ENCODE peak calls at places on chromosomes 13 and 19, in four cellular contexts. One of them, this sample, is unnamed.

GRCh38 chr19:47351545-47351944 is 2.4 kb downstream of the DHX34 start:
- DNase-seq in tibial artery: no peak
- DNase-seq in Panc1: no peak
- DNase-seq in kidney: no peak
- DNase-seq in this sample: no peak

GRCh38 chr13:107650081-107650701 is 565.1 kb downstream of the LIG4 start:
- DNase-seq in tibial artery: peak; percentile 20
- DNase-seq in Panc1: peak; percentile 20
- DNase-seq in kidney: peak; percentile 58
- DNase-seq in this sample: no peak

GRCh38 chr13:109100705-109101104 is 471.3 kb downstream of the MYO16 start:
- DNase-seq in tibial artery: no peak
- DNase-seq in Panc1: no peak
- DNase-seq in kidney: no peak
- DNase-seq in this sample: no peak

GRCh38 chr13:100138859-100139491 is 50.1 kb downstream of the PCCA start:
- DNase-seq in tibial artery: no peak
- DNase-seq in Panc1: no peak
- DNase-seq in kidney: no peak
- DNase-seq in this sample: no peak

GRCh38 chr19:39126593-39127187 is 1.1 kb downstream of the PAK4 start:
- DNase-seq in tibial artery: peak; percentile 34
- DNase-seq in Panc1: no peak
- DNase-seq in kidney: no peak
- DNase-seq in this sample: no peak

GRCh38 chr13:22506286-22506685 is 674.5 kb upstream of the SGCG start:
- DNase-seq in tibial artery: no peak
- DNase-seq in Panc1: no peak
- DNase-seq in kidney: no peak
- DNase-seq in this sample: no peak

GRCh38 chr19:52229524-52229923 is 39.7 kb downstream of the PPP2R1A start:
- DNase-seq in tibial artery: no peak
- DNase-seq in Panc1: no peak
- DNase-seq in kidney: no peak
- DNase-seq in this sample: no peak

GRCh38 chr13:60043262-60043661 is 120.5 kb downstream of the DIAPH3 start:
- DNase-seq in tibial artery: no peak
- DNase-seq in Panc1: no peak
- DNase-seq in kidney: no peak
- DNase-seq in this sample: no peak

GRCh38 chr13:45086484-45086883 is 33.8 kb upstream of the GTF2F2 start:
- DNase-seq in tibial artery: no peak
- DNase-seq in Panc1: no peak
- DNase-seq in kidney: no peak
- DNase-seq in this sample: no peak

GRCh38 chr13:100645382-100645781 is 29.2 kb downstream of the TMTC4 start:
- DNase-seq in tibial artery: no peak
- DNase-seq in Panc1: no peak
- DNase-seq in kidney: no peak
- DNase-seq in this sample: no peak

GRCh38 chr13:62629618-62630017 is 1214.0 kb upstream of the PCDH20 start:
- DNase-seq in tibial artery: no peak
- DNase-seq in Panc1: no peak
- DNase-seq in kidney: no peak
- DNase-seq in this sample: no peak

GRCh38 chr19:58543826-58544590 is at the start of gene TRIM28:
- DNase-seq in tibial artery: peak; percentile 98
- DNase-seq in Panc1: peak; percentile 97
- DNase-seq in kidney: peak; percentile 100
- DNase-seq in this sample: peak; percentile 95

GRCh38 chr19:21585491-21585890 is 80.1 kb downstream of the ZNF429 start:
- DNase-seq in tibial artery: no peak
- DNase-seq in Panc1: no peak
- DNase-seq in kidney: no peak
- DNase-seq in this sample: no peak

GRCh38 chr19:52898101-52898500 is 666 bp upstream of the ZNF320 start:
- DNase-seq in tibial artery: no peak
- DNase-seq in Panc1: no peak
- DNase-seq in kidney: peak; percentile 76
- DNase-seq in this sample: no peak

GRCh38 chr13:28753208-28753892 is 34.6 kb upstream of the SLC46A3 start:
- DNase-seq in tibial artery: peak; percentile 58
- DNase-seq in Panc1: peak; percentile 8
- DNase-seq in kidney: no peak
- DNase-seq in this sample: peak; percentile 43

GRCh38 chr19:19460258-19460731 is 54.8 kb downstream of the GATAD2A start:
- DNase-seq in tibial artery: no peak
- DNase-seq in Panc1: no peak
- DNase-seq in kidney: peak; percentile 70
- DNase-seq in this sample: no peak

GRCh38 chr13:42354246-42355117 is 82.5 kb downstream of the AKAP11 start:
- DNase-seq in tibial artery: no peak
- DNase-seq in Panc1: no peak
- DNase-seq in kidney: no peak
- DNase-seq in this sample: no peak

GRCh38 chr13:91148098-91148497 is 199.4 kb upstream of the MIR17HG start:
- DNase-seq in tibial artery: no peak
- DNase-seq in Panc1: no peak
- DNase-seq in kidney: no peak
- DNase-seq in this sample: no peak

GRCh38 chr13:40340368-40341085 is 325.9 kb downstream of the FOXO1 start:
- DNase-seq in tibial artery: no peak
- DNase-seq in Panc1: no peak
- DNase-seq in kidney: no peak
- DNase-seq in this sample: no peak

GRCh38 chr13:36453518-36453917 is 21.2 kb downstream of the CCNA1 start:
- DNase-seq in tibial artery: no peak
- DNase-seq in Panc1: no peak
- DNase-seq in kidney: no peak
- DNase-seq in this sample: no peak

GRCh38 chr19:32387701-32388392 is 17.7 kb upstream of the DPY19L3 start:
- DNase-seq in tibial artery: no peak
- DNase-seq in Panc1: no peak
- DNase-seq in kidney: no peak
- DNase-seq in this sample: peak; percentile 78

GRCh38 chr19:29098863-29099481 is 114.0 kb downstream of the UQCRFS1 start:
- DNase-seq in tibial artery: peak; percentile 90
- DNase-seq in Panc1: peak; percentile 15
- DNase-seq in kidney: peak; percentile 93
- DNase-seq in this sample: peak; percentile 80

GRCh38 chr13:33676045-33676699 is 141.8 kb upstream of the RFC3 start:
- DNase-seq in tibial artery: no peak
- DNase-seq in Panc1: no peak
- DNase-seq in kidney: no peak
- DNase-seq in this sample: no peak

GRCh38 chr19:40650749-40651305 is 39.6 kb downstream of the NUMBL start:
- DNase-seq in tibial artery: peak; percentile 85
- DNase-seq in Panc1: no peak
- DNase-seq in kidney: peak; percentile 37
- DNase-seq in this sample: peak; percentile 85

GRCh38 chr13:76516013-76516412 is 370.2 kb downstream of the KCTD12 start:
- DNase-seq in tibial artery: no peak
- DNase-seq in Panc1: no peak
- DNase-seq in kidney: no peak
- DNase-seq in this sample: no peak

GRCh38 chr13:33264620-33264978 is 21.0 kb downstream of the STARD13 start:
- DNase-seq in tibial artery: no peak
- DNase-seq in Panc1: no peak
- DNase-seq in kidney: no peak
- DNase-seq in this sample: no peak

GRCh38 chr13:39773833-39774232 is 118.4 kb downstream of the COG6 start:
- DNase-seq in tibial artery: no peak
- DNase-seq in Panc1: no peak
- DNase-seq in kidney: no peak
- DNase-seq in this sample: no peak

GRCh38 chr13:31274345-31274870 is 74.6 kb downstream of the B3GLCT start:
- DNase-seq in tibial artery: no peak
- DNase-seq in Panc1: no peak
- DNase-seq in kidney: no peak
- DNase-seq in this sample: no peak

GRCh38 chr13:85141425-85141824 is 657.8 kb downstream of the SLITRK6 start:
- DNase-seq in tibial artery: no peak
- DNase-seq in Panc1: no peak
- DNase-seq in kidney: no peak
- DNase-seq in this sample: no peak

GRCh38 chr19:50333737-50334617 is 4.8 kb upstream of the KCNC3 start:
- DNase-seq in tibial artery: peak; percentile 33
- DNase-seq in Panc1: no peak
- DNase-seq in kidney: peak; percentile 92
- DNase-seq in this sample: no peak

GRCh38 chr19:33612928-33613327 is 8.8 kb upstream of the CHST8 start:
- DNase-seq in tibial artery: no peak
- DNase-seq in Panc1: no peak
- DNase-seq in kidney: no peak
- DNase-seq in this sample: no peak

GRCh38 chr13:79141082-79141481 is 265.0 kb downstream of the RBM26 start:
- DNase-seq in tibial artery: no peak
- DNase-seq in Panc1: no peak
- DNase-seq in kidney: no peak
- DNase-seq in this sample: no peak

GRCh38 chr19:47032171-47032811 is 12.7 kb downstream of the NPAS1 start:
- DNase-seq in tibial artery: no peak
- DNase-seq in Panc1: no peak
- DNase-seq in kidney: peak; percentile 78
- DNase-seq in this sample: no peak

GRCh38 chr19:16637535-16637934 is 9.5 kb upstream of the MED26 start:
- DNase-seq in tibial artery: no peak
- DNase-seq in Panc1: no peak
- DNase-seq in kidney: no peak
- DNase-seq in this sample: no peak

GRCh38 chr19:49135686-49136085 is 16.3 kb downstream of the PPFIA3 start:
- DNase-seq in tibial artery: no peak
- DNase-seq in Panc1: no peak
- DNase-seq in kidney: no peak
- DNase-seq in this sample: no peak

GRCh38 chr19:13611596-13611995 is 105.3 kb upstream of the CACNA1A start:
- DNase-seq in tibial artery: no peak
- DNase-seq in Panc1: no peak
- DNase-seq in kidney: no peak
- DNase-seq in this sample: no peak

GRCh38 chr13:113937073-113937472 is 36.8 kb downstream of the C13orf46 start:
- DNase-seq in tibial artery: no peak
- DNase-seq in Panc1: no peak
- DNase-seq in kidney: peak; percentile 27
- DNase-seq in this sample: no peak
- H3K4me1 ChIP-seq in tibial artery: no peaks in the 10 kb centered on the region
- H3K4me1 ChIP-seq in Panc1: no peaks in the 10 kb centered on the region
- H3K4me1 ChIP-seq in kidney: no peaks in the 10 kb centered on the region
- H3K4me1 ChIP-seq in this sample: peaks cover 8% of the 10 kb centered on the region

DNA sequence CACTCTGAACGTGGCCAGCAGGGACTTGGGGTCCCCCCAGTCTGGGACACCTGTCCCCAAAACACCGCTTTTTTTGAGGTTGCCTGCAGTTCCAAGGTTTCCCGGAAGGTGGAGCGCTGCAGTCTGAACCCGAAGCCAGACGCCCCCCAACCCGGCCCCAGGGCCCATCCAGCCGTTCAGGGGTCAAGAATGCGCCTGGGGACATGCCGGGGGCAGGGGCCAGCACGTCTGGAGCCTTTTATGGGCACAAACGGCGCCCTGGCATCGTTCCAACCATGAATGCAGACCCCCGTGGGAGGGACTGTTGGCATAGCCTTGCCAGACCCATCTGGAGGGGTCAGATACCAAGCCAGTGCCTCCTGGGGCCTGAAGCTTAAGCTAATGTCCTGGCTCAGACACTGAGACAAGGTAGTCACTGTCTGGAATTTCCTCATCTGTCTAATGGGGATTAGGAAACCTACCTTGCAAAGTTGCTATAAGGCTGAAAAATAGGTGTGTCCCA is 6.9 kb downstream of the S1PR5 start:
- DNase-seq in tibial artery: no peak
- DNase-seq in Panc1: no peak
- DNase-seq in kidney: no peak
- DNase-seq in this sample: no peak
- TF ChIP-seq CTCF in tibial artery: peak; percentile 40
- TF ChIP-seq CTCF in Panc1: peak; percentile 89
- TF ChIP-seq CTCF in kidney: peak; percentile 33
- TF ChIP-seq CTCF in this sample: peak; percentile 21

DNA sequence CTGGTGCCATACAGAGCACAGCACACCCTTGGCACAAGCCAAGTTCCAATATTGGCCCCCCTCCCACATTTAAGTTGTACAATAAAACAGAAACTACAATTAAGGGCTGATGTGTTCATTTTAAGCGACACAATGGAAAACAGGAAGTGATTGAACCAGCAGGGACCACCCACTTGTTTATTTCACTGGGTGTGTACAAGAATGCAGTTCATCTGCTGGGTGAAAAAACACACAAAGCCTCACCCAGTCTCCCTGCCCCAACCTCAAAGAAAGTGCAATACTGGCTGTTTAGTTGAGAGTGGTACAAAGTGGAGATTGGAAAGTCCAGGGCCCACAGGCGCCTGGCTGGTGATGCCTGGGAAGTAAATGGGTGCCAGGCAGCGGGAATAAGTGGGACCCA is 322.0 kb downstream of the ZNF536 start:
- DNase-seq in tibial artery: no peak
- DNase-seq in Panc1: no peak
- DNase-seq in kidney: no peak
- DNase-seq in this sample: no peak
- H3K4me1 ChIP-seq in tibial artery: no peaks in the 10 kb centered on the region
- H3K4me1 ChIP-seq in Panc1: peaks cover 8% of the 10 kb centered on the region
- H3K4me1 ChIP-seq in kidney: no peaks in the 10 kb centered on the region
- H3K4me1 ChIP-seq in this sample: no peaks in the 10 kb centered on the region

GRCh38 chr19:37779139-37780035 is at the start of gene ZNF573:
- DNase-seq in tibial artery: peak; percentile 81
- DNase-seq in Panc1: peak; percentile 78
- DNase-seq in kidney: peak; percentile 90
- DNase-seq in this sample: peak; percentile 35
- TF ChIP-seq CTCF in tibial artery: peak; percentile 17
- TF ChIP-seq CTCF in Panc1: no peak
- TF ChIP-seq CTCF in kidney: peak; percentile 6
- TF ChIP-seq CTCF in this sample: peak; percentile 25

GRCh38 chr19:6608950-6609349 is 18.0 kb upstream of the CD70 start:
- DNase-seq in tibial artery: no peak
- DNase-seq in Panc1: no peak
- DNase-seq in kidney: no peak
- DNase-seq in this sample: no peak

GRCh38 chr19:6602729-6603114 is 11.8 kb upstream of the CD70 start:
- DNase-seq in tibial artery: no peak
- DNase-seq in Panc1: no peak
- DNase-seq in kidney: no peak
- DNase-seq in this sample: no peak

GRCh38 chr19:6599866-6600454 is 9.0 kb upstream of the CD70 start:
- DNase-seq in tibial artery: no peak
- DNase-seq in Panc1: no peak
- DNase-seq in kidney: no peak
- DNase-seq in this sample: no peak

GRCh38 chr19:6604906-6605305 is 14.0 kb upstream of the CD70 start:
- DNase-seq in tibial artery: no peak
- DNase-seq in Panc1: no peak
- DNase-seq in kidney: no peak
- DNase-seq in this sample: no peak
- H3K4me1 ChIP-seq in tibial artery: no peaks in the 10 kb centered on the region
- H3K4me1 ChIP-seq in Panc1: no peaks in the 10 kb centered on the region
- H3K4me1 ChIP-seq in kidney: no peaks in the 10 kb centered on the region
- H3K4me1 ChIP-seq in this sample: no peaks in the 10 kb centered on the region